ENCODE peak calls at places on chromosomes 12 and 14, in five cellular contexts. One of them, this sample, is unnamed.

GRCh38 chr14:100841445-100842403 is 15.8 kb downstream of the MEG3 start:
- DNase-seq in RPMI7951: no peak
- DNase-seq in GM03348: no peak
- DNase-seq in naive thymus-derived CD8-positive, alpha-beta T cell: no peak
- DNase-seq in stimulated activated CD8-positive, alpha-beta memory T cell treated with anti-CD3 and anti-CD28 coated beads, Interleukin-7, amount 100 ng/mL, for 1 hour: no peak
- DNase-seq in this sample: no peak

GRCh38 chr14:25406818-25407217 is 356.9 kb upstream of the STXBP6 start:
- DNase-seq in RPMI7951: peak
- DNase-seq in GM03348: peak
- DNase-seq in naive thymus-derived CD8-positive, alpha-beta T cell: no peak
- DNase-seq in stimulated activated CD8-positive, alpha-beta memory T cell treated with anti-CD3 and anti-CD28 coated beads, Interleukin-7, amount 100 ng/mL, for 1 hour: no peak
- DNase-seq in this sample: peak

GRCh38 chr12:21129906-21130305 is 1.1 kb upstream of the SLCO1B1 start:
- DNase-seq in RPMI7951: no peak
- DNase-seq in GM03348: no peak
- DNase-seq in naive thymus-derived CD8-positive, alpha-beta T cell: no peak
- DNase-seq in stimulated activated CD8-positive, alpha-beta memory T cell treated with anti-CD3 and anti-CD28 coated beads, Interleukin-7, amount 100 ng/mL, for 1 hour: no peak
- DNase-seq in this sample: no peak

GRCh38 chr12:24304285-24304684 is 354.8 kb upstream of the SOX5 start:
- DNase-seq in RPMI7951: no peak
- DNase-seq in GM03348: no peak
- DNase-seq in naive thymus-derived CD8-positive, alpha-beta T cell: no peak
- DNase-seq in stimulated activated CD8-positive, alpha-beta memory T cell treated with anti-CD3 and anti-CD28 coated beads, Interleukin-7, amount 100 ng/mL, for 1 hour: no peak
- DNase-seq in this sample: no peak

GRCh38 chr14:93033983-93034670 is 81.6 kb downstream of the ITPK1 start:
- DNase-seq in RPMI7951: no peak
- DNase-seq in GM03348: peak
- DNase-seq in naive thymus-derived CD8-positive, alpha-beta T cell: peak
- DNase-seq in stimulated activated CD8-positive, alpha-beta memory T cell treated with anti-CD3 and anti-CD28 coated beads, Interleukin-7, amount 100 ng/mL, for 1 hour: peak
- DNase-seq in this sample: no peak

GRCh38 chr14:103194256-103195045 is 71.2 kb downstream of the TNFAIP2 start:
- DNase-seq in RPMI7951: peak
- DNase-seq in GM03348: peak
- DNase-seq in naive thymus-derived CD8-positive, alpha-beta T cell: no peak
- DNase-seq in stimulated activated CD8-positive, alpha-beta memory T cell treated with anti-CD3 and anti-CD28 coated beads, Interleukin-7, amount 100 ng/mL, for 1 hour: no peak
- DNase-seq in this sample: peak

GRCh38 chr12:128682542-128683315 is 141.0 kb downstream of the SLC15A4 start:
- DNase-seq in RPMI7951: no peak
- DNase-seq in GM03348: no peak
- DNase-seq in naive thymus-derived CD8-positive, alpha-beta T cell: no peak
- DNase-seq in stimulated activated CD8-positive, alpha-beta memory T cell treated with anti-CD3 and anti-CD28 coated beads, Interleukin-7, amount 100 ng/mL, for 1 hour: no peak
- DNase-seq in this sample: no peak

GRCh38 chr12:43098078-43098477 is 453.9 kb downstream of the ADAMTS20 start:
- DNase-seq in RPMI7951: no peak
- DNase-seq in GM03348: no peak
- DNase-seq in naive thymus-derived CD8-positive, alpha-beta T cell: no peak
- DNase-seq in stimulated activated CD8-positive, alpha-beta memory T cell treated with anti-CD3 and anti-CD28 coated beads, Interleukin-7, amount 100 ng/mL, for 1 hour: no peak
- DNase-seq in this sample: no peak

GRCh38 chr14:105884808-105885281 is 358.5 kb downstream of the TMEM121 start:
- DNase-seq in RPMI7951: no peak
- DNase-seq in GM03348: no peak
- DNase-seq in naive thymus-derived CD8-positive, alpha-beta T cell: no peak
- DNase-seq in stimulated activated CD8-positive, alpha-beta memory T cell treated with anti-CD3 and anti-CD28 coated beads, Interleukin-7, amount 100 ng/mL, for 1 hour: no peak
- DNase-seq in this sample: no peak

GRCh38 chr12:32828120-32828519 is 68.5 kb downstream of the PKP2 start:
- DNase-seq in RPMI7951: no peak
- DNase-seq in GM03348: no peak
- DNase-seq in naive thymus-derived CD8-positive, alpha-beta T cell: no peak
- DNase-seq in stimulated activated CD8-positive, alpha-beta memory T cell treated with anti-CD3 and anti-CD28 coated beads, Interleukin-7, amount 100 ng/mL, for 1 hour: no peak
- DNase-seq in this sample: peak

GRCh38 chr14:53041067-53041466 is 90.2 kb upstream of the FERMT2 start:
- DNase-seq in RPMI7951: no peak
- DNase-seq in GM03348: no peak
- DNase-seq in naive thymus-derived CD8-positive, alpha-beta T cell: no peak
- DNase-seq in stimulated activated CD8-positive, alpha-beta memory T cell treated with anti-CD3 and anti-CD28 coated beads, Interleukin-7, amount 100 ng/mL, for 1 hour: no peak
- DNase-seq in this sample: no peak

GRCh38 chr14:21884995-21885394 is 211.4 kb upstream of the OR4E1 start:
- DNase-seq in RPMI7951: no peak
- DNase-seq in GM03348: no peak
- DNase-seq in naive thymus-derived CD8-positive, alpha-beta T cell: no peak
- DNase-seq in stimulated activated CD8-positive, alpha-beta memory T cell treated with anti-CD3 and anti-CD28 coated beads, Interleukin-7, amount 100 ng/mL, for 1 hour: no peak
- DNase-seq in this sample: no peak

GRCh38 chr14:68649461-68650189 is 143.2 kb downstream of the ZFP36L1 start:
- DNase-seq in RPMI7951: peak
- DNase-seq in GM03348: no peak
- DNase-seq in naive thymus-derived CD8-positive, alpha-beta T cell: no peak
- DNase-seq in stimulated activated CD8-positive, alpha-beta memory T cell treated with anti-CD3 and anti-CD28 coated beads, Interleukin-7, amount 100 ng/mL, for 1 hour: no peak
- DNase-seq in this sample: no peak

GRCh38 chr12:49296034-49296835 is 1.3 kb downstream of the PRPH start:
- DNase-seq in RPMI7951: no peak
- DNase-seq in GM03348: peak
- DNase-seq in naive thymus-derived CD8-positive, alpha-beta T cell: peak
- DNase-seq in stimulated activated CD8-positive, alpha-beta memory T cell treated with anti-CD3 and anti-CD28 coated beads, Interleukin-7, amount 100 ng/mL, for 1 hour: peak
- DNase-seq in this sample: no peak

GRCh38 chr12:95473440-95473946 is 459 bp upstream of the METAP2 start:
- DNase-seq in RPMI7951: peak
- DNase-seq in GM03348: peak
- DNase-seq in naive thymus-derived CD8-positive, alpha-beta T cell: no peak
- DNase-seq in stimulated activated CD8-positive, alpha-beta memory T cell treated with anti-CD3 and anti-CD28 coated beads, Interleukin-7, amount 100 ng/mL, for 1 hour: peak
- DNase-seq in this sample: peak

GRCh38 chr14:93078830-93079229 is 36.9 kb downstream of the ITPK1 start:
- DNase-seq in RPMI7951: no peak
- DNase-seq in GM03348: peak
- DNase-seq in naive thymus-derived CD8-positive, alpha-beta T cell: no peak
- DNase-seq in stimulated activated CD8-positive, alpha-beta memory T cell treated with anti-CD3 and anti-CD28 coated beads, Interleukin-7, amount 100 ng/mL, for 1 hour: no peak
- DNase-seq in this sample: no peak

GRCh38 chr12:29547844-29548243 is 50.4 kb upstream of the OVCH1 start:
- DNase-seq in RPMI7951: no peak
- DNase-seq in GM03348: no peak
- DNase-seq in naive thymus-derived CD8-positive, alpha-beta T cell: no peak
- DNase-seq in stimulated activated CD8-positive, alpha-beta memory T cell treated with anti-CD3 and anti-CD28 coated beads, Interleukin-7, amount 100 ng/mL, for 1 hour: no peak
- DNase-seq in this sample: peak

GRCh38 chr12:52221912-52222457 is 11.1 kb upstream of the KRT7 start:
- DNase-seq in RPMI7951: peak
- DNase-seq in GM03348: no peak
- DNase-seq in naive thymus-derived CD8-positive, alpha-beta T cell: no peak
- DNase-seq in stimulated activated CD8-positive, alpha-beta memory T cell treated with anti-CD3 and anti-CD28 coated beads, Interleukin-7, amount 100 ng/mL, for 1 hour: peak
- DNase-seq in this sample: peak

GRCh38 chr12:29962276-29963035 is 178.7 kb upstream of the TMTC1 start:
- DNase-seq in RPMI7951: peak
- DNase-seq in GM03348: no peak
- DNase-seq in naive thymus-derived CD8-positive, alpha-beta T cell: no peak
- DNase-seq in stimulated activated CD8-positive, alpha-beta memory T cell treated with anti-CD3 and anti-CD28 coated beads, Interleukin-7, amount 100 ng/mL, for 1 hour: no peak
- DNase-seq in this sample: no peak

GRCh38 chr14:105682956-105683570 is 156.7 kb downstream of the TMEM121 start:
- DNase-seq in RPMI7951: no peak
- DNase-seq in GM03348: no peak
- DNase-seq in naive thymus-derived CD8-positive, alpha-beta T cell: no peak
- DNase-seq in stimulated activated CD8-positive, alpha-beta memory T cell treated with anti-CD3 and anti-CD28 coated beads, Interleukin-7, amount 100 ng/mL, for 1 hour: no peak
- DNase-seq in this sample: no peak

GRCh38 chr12:127355061-127355820 is 911.7 kb upstream of the TMEM132C start:
- DNase-seq in RPMI7951: peak
- DNase-seq in GM03348: peak
- DNase-seq in naive thymus-derived CD8-positive, alpha-beta T cell: no peak
- DNase-seq in stimulated activated CD8-positive, alpha-beta memory T cell treated with anti-CD3 and anti-CD28 coated beads, Interleukin-7, amount 100 ng/mL, for 1 hour: no peak
- DNase-seq in this sample: peak

GRCh38 chr12:121189887-121190155 is 20.1 kb upstream of the P2RX4 start:
- DNase-seq in RPMI7951: no peak
- DNase-seq in GM03348: no peak
- DNase-seq in naive thymus-derived CD8-positive, alpha-beta T cell: no peak
- DNase-seq in stimulated activated CD8-positive, alpha-beta memory T cell treated with anti-CD3 and anti-CD28 coated beads, Interleukin-7, amount 100 ng/mL, for 1 hour: no peak
- DNase-seq in this sample: no peak

GRCh38 chr12:110165540-110166159 is 41.5 kb downstream of the IFT81 start:
- DNase-seq in RPMI7951: no peak
- DNase-seq in GM03348: no peak
- DNase-seq in naive thymus-derived CD8-positive, alpha-beta T cell: no peak
- DNase-seq in stimulated activated CD8-positive, alpha-beta memory T cell treated with anti-CD3 and anti-CD28 coated beads, Interleukin-7, amount 100 ng/mL, for 1 hour: no peak
- DNase-seq in this sample: no peak

GRCh38 chr12:43762596-43762995 is 3.8 kb downstream of the IRAK4 start:
- DNase-seq in RPMI7951: no peak
- DNase-seq in GM03348: no peak
- DNase-seq in naive thymus-derived CD8-positive, alpha-beta T cell: no peak
- DNase-seq in stimulated activated CD8-positive, alpha-beta memory T cell treated with anti-CD3 and anti-CD28 coated beads, Interleukin-7, amount 100 ng/mL, for 1 hour: no peak
- DNase-seq in this sample: no peak

GRCh38 chr12:121575952-121576615 is 4.7 kb downstream of the KDM2B start:
- DNase-seq in RPMI7951: no peak
- DNase-seq in GM03348: no peak
- DNase-seq in naive thymus-derived CD8-positive, alpha-beta T cell: no peak
- DNase-seq in stimulated activated CD8-positive, alpha-beta memory T cell treated with anti-CD3 and anti-CD28 coated beads, Interleukin-7, amount 100 ng/mL, for 1 hour: no peak
- DNase-seq in this sample: no peak

GRCh38 chr14:90464481-90464880 is 67.7 kb downstream of the CALM1 start:
- DNase-seq in RPMI7951: no peak
- DNase-seq in GM03348: no peak
- DNase-seq in naive thymus-derived CD8-positive, alpha-beta T cell: no peak
- DNase-seq in stimulated activated CD8-positive, alpha-beta memory T cell treated with anti-CD3 and anti-CD28 coated beads, Interleukin-7, amount 100 ng/mL, for 1 hour: no peak
- DNase-seq in this sample: peak

GRCh38 chr12:42868291-42868690 is 278.7 kb upstream of the PRICKLE1 start:
- DNase-seq in RPMI7951: peak
- DNase-seq in GM03348: no peak
- DNase-seq in naive thymus-derived CD8-positive, alpha-beta T cell: no peak
- DNase-seq in stimulated activated CD8-positive, alpha-beta memory T cell treated with anti-CD3 and anti-CD28 coated beads, Interleukin-7, amount 100 ng/mL, for 1 hour: no peak
- DNase-seq in this sample: peak

GRCh38 chr12:99768758-99769157 is 121.2 kb downstream of the GARIN6 start:
- DNase-seq in RPMI7951: no peak
- DNase-seq in GM03348: no peak
- DNase-seq in naive thymus-derived CD8-positive, alpha-beta T cell: no peak
- DNase-seq in stimulated activated CD8-positive, alpha-beta memory T cell treated with anti-CD3 and anti-CD28 coated beads, Interleukin-7, amount 100 ng/mL, for 1 hour: no peak
- DNase-seq in this sample: no peak

GRCh38 chr12:50375802-50376201 is 20.6 kb downstream of the FAM186A start:
- DNase-seq in RPMI7951: no peak
- DNase-seq in GM03348: no peak
- DNase-seq in naive thymus-derived CD8-positive, alpha-beta T cell: no peak
- DNase-seq in stimulated activated CD8-positive, alpha-beta memory T cell treated with anti-CD3 and anti-CD28 coated beads, Interleukin-7, amount 100 ng/mL, for 1 hour: no peak
- DNase-seq in this sample: no peak

GRCh38 chr12:49121047-49121696 is 10.0 kb downstream of the TUBA1B start:
- DNase-seq in RPMI7951: peak
- DNase-seq in GM03348: peak
- DNase-seq in naive thymus-derived CD8-positive, alpha-beta T cell: no peak
- DNase-seq in stimulated activated CD8-positive, alpha-beta memory T cell treated with anti-CD3 and anti-CD28 coated beads, Interleukin-7, amount 100 ng/mL, for 1 hour: no peak
- DNase-seq in this sample: peak

GRCh38 chr14:50233335-50234250 is 2.2 kb upstream of the SOS2 start:
- DNase-seq in RPMI7951: no peak
- DNase-seq in GM03348: no peak
- DNase-seq in naive thymus-derived CD8-positive, alpha-beta T cell: no peak
- DNase-seq in stimulated activated CD8-positive, alpha-beta memory T cell treated with anti-CD3 and anti-CD28 coated beads, Interleukin-7, amount 100 ng/mL, for 1 hour: no peak
- DNase-seq in this sample: peak

GRCh38 chr12:15393037-15393436 is 70.7 kb downstream of the PTPRO start:
- DNase-seq in RPMI7951: no peak
- DNase-seq in GM03348: no peak
- DNase-seq in naive thymus-derived CD8-positive, alpha-beta T cell: no peak
- DNase-seq in stimulated activated CD8-positive, alpha-beta memory T cell treated with anti-CD3 and anti-CD28 coated beads, Interleukin-7, amount 100 ng/mL, for 1 hour: no peak
- DNase-seq in this sample: no peak